ENCODE peak calls at places on chromosome 22, in six cellular contexts. D is fibroblast of pulmonary artery, I is B cell, F is pancreas, O is colonic mucosa, A is Panc1. V is an unnamed sample.

GRCh38 chr22:45202333-45203149 is 38.2 kb downstream of the KIAA0930 start:
- DNase-seq in F (no peak), O (no peak), A (no peak), I (no peak), D (no peak), V (no peak)

GRCh38 chr22:37282385-37282677 is at the start of gene CYTH4:
- DNase-seq in A (no peak), I (peak), F (no peak), D (no peak), O (peak), V (no peak)

GRCh38 chr22:36467946-36468345 is 13.5 kb downstream of the TXN2 start:
- DNase-seq in O (no peak), I (no peak), A (no peak), D (peak), F (no peak), V (peak)

GRCh38 chr22:48500481-48501230 is 1327.0 kb downstream of the BRD1 start:
- DNase-seq in D (peak), A (no peak), O (no peak), I (no peak), F (peak), V (peak)

GRCh38 chr22:24578355-24579241 is 14.3 kb downstream of the LRRC75B start:
- DNase-seq in O (peak), F (no peak), I (no peak), A (no peak), D (no peak), V (no peak)

GRCh38 chr22:50459443-50460140 is 15.2 kb downstream of the SBF1 start:
- DNase-seq in D (no peak), I (no peak), O (no peak), F (no peak), A (no peak), V (no peak)

GRCh38 chr22:29658171-29658570 is 54.7 kb downstream of the NF2 start:
- DNase-seq in D (no peak), A (no peak), I (no peak), O (no peak), F (no peak), V (no peak)

GRCh38 chr22:35782504-35782903 is 64.8 kb downstream of the APOL5 start:
- DNase-seq in A (no peak), O (no peak), F (no peak), D (no peak), I (no peak), V (no peak)

GRCh38 chr22:23117890-23118646 is 23.7 kb downstream of the RSPH14 start:
- DNase-seq in A (no peak), D (no peak), F (peak), I (no peak), O (no peak), V (no peak)

GRCh38 chr22:36015806-36016519 is 12.7 kb downstream of the RBFOX2 start:
- DNase-seq in I (no peak), A (no peak), F (no peak), O (no peak), D (no peak), V (no peak)

GRCh38 chr22:37043828-37044538 is 7.6 kb upstream of the KCTD17 start:
- DNase-seq in D (peak), O (peak), F (peak), I (peak), A (peak), V (no peak)

GRCh38 chr22:32043391-32043790 is 330 bp downstream of the SLC5A1 start:
- DNase-seq in A (no peak), I (no peak), F (no peak), O (peak), D (no peak), V (no peak)

GRCh38 chr22:32048069-32048468 is 5.0 kb downstream of the SLC5A1 start:
- DNase-seq in I (no peak), A (no peak), O (no peak), F (no peak), D (no peak), V (no peak)

GRCh38 chr22:32044477-32044876 is 1.4 kb downstream of the SLC5A1 start:
- DNase-seq in D (no peak), I (no peak), A (no peak), F (no peak), O (no peak), V (no peak)

GRCh38 chr22:32042924-32043323 is at the start of gene SLC5A1:
- DNase-seq in F (peak), I (no peak), D (no peak), O (peak), A (no peak), V (no peak)

DNA sequence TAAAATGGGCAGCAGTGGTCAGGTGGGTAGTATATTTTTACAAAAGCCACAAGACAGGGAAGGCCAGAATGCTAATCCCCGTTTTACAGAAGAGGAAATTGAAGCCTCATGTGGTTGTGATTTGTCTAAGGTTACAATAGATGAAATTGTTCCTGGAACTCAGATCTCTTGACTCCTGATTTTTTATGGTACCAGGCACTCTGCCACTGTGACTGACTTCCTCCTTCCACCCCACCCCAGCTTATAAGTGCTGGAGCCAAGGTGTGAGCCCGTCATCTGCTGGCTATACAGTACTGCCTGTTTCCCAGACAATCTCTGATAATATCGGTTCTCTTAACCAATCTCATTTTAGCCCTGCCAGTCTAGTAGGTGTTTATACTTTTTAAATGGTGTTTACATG is 1.9 kb downstream of the SLC5A1 start:
- DNase-seq in O (peak), A (no peak), D (no peak), F (no peak), I (no peak), V (no peak)
- TF ChIP-seq CTCF in O (no peak), A (no peak), D (no peak), F (no peak), I (no peak), V (no peak)

GRCh38 chr22:42967005-42967404 is 47.9 kb downstream of the PACSIN2 start:
- DNase-seq in D (no peak), A (no peak), O (no peak), I (no peak), F (no peak), V (no peak)

GRCh38 chr22:42966389-42966998 is 48.5 kb downstream of the PACSIN2 start:
- DNase-seq in I (no peak), F (no peak), D (no peak), O (no peak), A (no peak), V (no peak)

GRCh38 chr22:42969348-42969975 is 45.5 kb downstream of the PACSIN2 start:
- DNase-seq in F (no peak), A (no peak), O (no peak), D (peak), I (no peak), V (peak)

GRCh38 chr22:42970029-42970428 is 44.9 kb downstream of the PACSIN2 start:
- DNase-seq in I (no peak), D (no peak), A (no peak), O (no peak), F (no peak), V (no peak)

GRCh38 chr22:42967933-42968332 is 47.0 kb downstream of the PACSIN2 start:
- DNase-seq in A (no peak), F (no peak), I (peak), D (no peak), O (peak), V (no peak)
- TF ChIP-seq CTCF in A (no peak), F (no peak), I (peak), D (no peak), O (no peak), V (peak)

GRCh38 chr22:21593406-21594232 is 26.1 kb downstream of the UBE2L3 start:
- DNase-seq in O (peak), F (no peak), I (no peak), A (no peak), D (no peak), V (no peak)
- TF ChIP-seq CTCF in O (peak), F (no peak), I (no peak), A (no peak), D (peak), V (no peak)

GRCh38 chr22:34414467-34415440 is 494.5 kb upstream of the LARGE1 start:
- DNase-seq in A (peak), I (no peak), F (no peak), D (peak), O (peak), V (no peak)
- TF ChIP-seq CTCF in A (no peak), I (no peak), F (peak), D (no peak), O (peak), V (no peak)

DNA sequence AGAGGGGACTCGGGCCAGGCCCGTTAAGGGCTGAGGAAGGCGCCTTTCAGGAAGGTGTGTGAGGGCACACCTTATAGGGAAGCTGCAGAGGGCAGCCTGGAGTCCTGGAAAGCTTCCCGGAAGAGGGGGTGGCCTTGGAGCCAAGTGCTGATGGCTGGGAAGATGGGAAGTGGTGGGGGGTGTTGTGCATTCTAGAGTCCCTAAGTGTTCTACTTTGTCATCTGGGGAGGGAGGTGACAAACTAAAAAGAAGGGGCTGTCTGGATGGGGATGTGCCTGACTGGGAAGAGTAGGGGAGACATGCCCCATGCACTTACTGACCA is 6.8 kb downstream of the ZDHHC8 start:
- DNase-seq in D (no peak), O (no peak), A (no peak), I (no peak), F (no peak), V (no peak)
- TF ChIP-seq CTCF in D (no peak), O (no peak), A (no peak), I (no peak), F (no peak), V (no peak)

GRCh38 chr22:38305481-38306448 is 11.5 kb downstream of the CSNK1E start:
- DNase-seq in F (no peak), D (peak), O (peak), A (no peak), I (peak), V (no peak)
- TF ChIP-seq CTCF in F (no peak), D (no peak), O (no peak), A (no peak), I (no peak), V (no peak)

GRCh38 chr22:17368727-17369552 is at the start of gene CECR2:
- DNase-seq in I (peak), A (no peak), O (peak), F (peak), D (peak), V (no peak)

GRCh38 chr22:17366329-17366728 is 2.9 kb upstream of the CECR2 start:
- DNase-seq in O (no peak), F (no peak), D (no peak), I (no peak), A (no peak), V (no peak)

GRCh38 chr22:17368144-17368726 is 1.0 kb upstream of the CECR2 start:
- DNase-seq in I (no peak), F (no peak), A (no peak), D (no peak), O (no peak), V (no peak)

GRCh38 chr22:17369553-17370035 is 334 bp downstream of the CECR2 start:
- DNase-seq in I (no peak), A (no peak), O (no peak), D (peak), F (peak), V (no peak)

DNA sequence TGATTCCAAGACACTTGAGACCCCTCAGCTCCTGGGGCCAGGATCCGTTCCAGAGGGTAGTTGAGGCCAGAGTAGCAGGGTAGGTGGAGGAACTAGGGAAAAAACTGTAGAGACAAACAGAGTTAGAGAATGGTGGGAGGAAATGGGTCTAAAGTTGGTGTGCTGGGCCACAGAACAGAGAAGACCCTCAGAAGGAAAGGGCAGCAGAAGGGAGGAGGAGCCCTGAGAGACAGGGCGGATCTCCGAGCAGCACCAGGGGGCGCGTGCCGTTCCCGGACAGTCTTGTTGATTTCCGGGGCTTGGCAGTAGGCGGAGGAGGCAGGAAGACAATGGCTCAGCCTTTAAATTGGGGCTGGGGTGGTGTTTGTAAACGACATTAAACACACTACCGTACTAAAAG is 2.4 kb upstream of the CECR2 start:
- DNase-seq in O (peak), F (no peak), I (no peak), D (no peak), A (no peak), V (no peak)
- TF ChIP-seq CTCF in O (no peak), F (no peak), I (peak), D (peak), A (no peak), V (no peak)